ENCODE peak calls at places on chromosomes 1 and 21, in eight cellular contexts. F is upper lobe of left lung, P is esophagus muscularis mucosa, J is breast epithelium, D is HCT116, W is transverse colon, Y is HepG2, Q is H1. T is an unnamed sample.

GRCh38 chr1:229183583-229183982 is 87.3 kb upstream of the RAB4A start:
- DNase-seq in F (no peak), Y (no peak), W (no peak), J (no peak), Q (no peak), D (no peak), P (no peak), T (no peak)

GRCh38 chr21:42392731-42393442 is 3.0 kb downstream of the TMPRSS3 start:
- DNase-seq in D (no peak), J (no peak), P (no peak), W (no peak), Y (peak), F (no peak), Q (no peak), T (no peak)

GRCh38 chr1:2235300-2235998 is 7.3 kb downstream of the SKI start:
- DNase-seq in J (no peak), D (no peak), W (no peak), F (no peak), Y (no peak), P (no peak), Q (no peak), T (no peak)

GRCh38 chr1:109719337-109719837 is 7.3 kb downstream of the GSTM5 start:
- DNase-seq in F (no peak), Q (no peak), Y (no peak), J (no peak), W (no peak), D (no peak), P (peak), T (no peak)

GRCh38 chr1:18282851-18283600 is 175.4 kb downstream of the IGSF21 start:
- DNase-seq in Y (no peak), P (no peak), Q (peak), J (no peak), W (no peak), D (no peak), F (no peak), T (no peak)

GRCh38 chr1:30302808-30303310 is 420.5 kb downstream of the MATN1 start:
- DNase-seq in W (no peak), Q (peak), F (no peak), D (no peak), Y (no peak), J (no peak), P (peak), T (no peak)

GRCh38 chr1:228337031-228337564 is 69.5 kb downstream of the TRIM11 start:
- DNase-seq in Y (no peak), D (no peak), W (peak), J (no peak), P (no peak), F (peak), Q (peak), T (no peak)

GRCh38 chr21:44461005-44461404 is 5.7 kb downstream of the LRRC3 start:
- DNase-seq in P (no peak), Q (no peak), F (no peak), J (no peak), D (no peak), Y (no peak), W (no peak), T (no peak)

GRCh38 chr1:246698466-246699094 is 25.6 kb upstream of the SCCPDH start:
- DNase-seq in Q (no peak), D (no peak), W (no peak), J (no peak), P (no peak), Y (no peak), F (no peak), T (no peak)

GRCh38 chr21:44028287-44028659 is 16.2 kb downstream of the TRAPPC10 start:
- DNase-seq in W (no peak), J (no peak), Y (no peak), D (no peak), Q (no peak), F (no peak), P (no peak), T (no peak)

GRCh38 chr1:231357831-231358354 is 19.8 kb downstream of the SPRTN start:
- DNase-seq in Y (peak), D (peak), Q (no peak), J (no peak), F (peak), P (no peak), W (peak), T (peak)
- TF ChIP-seq POLR2A in Y (no peak), D (no peak), Q (no peak), J (no peak), F (no peak), P (no peak), W (no peak), T (no peak)

GRCh38 chr1:206674745-206675175 is 9.9 kb upstream of the MAPKAPK2 start:
- DNase-seq in J (peak), Q (no peak), W (peak), P (no peak), F (peak), D (no peak), Y (no peak), T (peak)
- TF ChIP-seq POLR2AphosphoS5 in J (no peak), Q (no peak), W (peak), P (peak), F (peak), D (no peak), Y (no peak), T (peak)

GRCh38 chr1:39895096-39895495 is 6.6 kb downstream of the MYCL start:
- DNase-seq in P (no peak), Q (no peak), W (no peak), D (no peak), Y (no peak), J (peak), F (peak), T (no peak)

GRCh38 chr1:39890267-39890666 is 7.0 kb upstream of the TRIT1 start:
- DNase-seq in J (no peak), Q (no peak), W (no peak), F (no peak), P (no peak), Y (no peak), D (no peak), T (no peak)

GRCh38 chr1:39895731-39896480 is 5.8 kb downstream of the MYCL start:
- DNase-seq in J (no peak), Y (no peak), P (no peak), W (no peak), D (no peak), F (no peak), Q (no peak), T (no peak)

GRCh38 chr1:39890880-39891279 is 7.6 kb upstream of the TRIT1 start:
- DNase-seq in Y (no peak), J (no peak), F (no peak), W (no peak), D (no peak), P (no peak), Q (no peak), T (no peak)

DNA sequence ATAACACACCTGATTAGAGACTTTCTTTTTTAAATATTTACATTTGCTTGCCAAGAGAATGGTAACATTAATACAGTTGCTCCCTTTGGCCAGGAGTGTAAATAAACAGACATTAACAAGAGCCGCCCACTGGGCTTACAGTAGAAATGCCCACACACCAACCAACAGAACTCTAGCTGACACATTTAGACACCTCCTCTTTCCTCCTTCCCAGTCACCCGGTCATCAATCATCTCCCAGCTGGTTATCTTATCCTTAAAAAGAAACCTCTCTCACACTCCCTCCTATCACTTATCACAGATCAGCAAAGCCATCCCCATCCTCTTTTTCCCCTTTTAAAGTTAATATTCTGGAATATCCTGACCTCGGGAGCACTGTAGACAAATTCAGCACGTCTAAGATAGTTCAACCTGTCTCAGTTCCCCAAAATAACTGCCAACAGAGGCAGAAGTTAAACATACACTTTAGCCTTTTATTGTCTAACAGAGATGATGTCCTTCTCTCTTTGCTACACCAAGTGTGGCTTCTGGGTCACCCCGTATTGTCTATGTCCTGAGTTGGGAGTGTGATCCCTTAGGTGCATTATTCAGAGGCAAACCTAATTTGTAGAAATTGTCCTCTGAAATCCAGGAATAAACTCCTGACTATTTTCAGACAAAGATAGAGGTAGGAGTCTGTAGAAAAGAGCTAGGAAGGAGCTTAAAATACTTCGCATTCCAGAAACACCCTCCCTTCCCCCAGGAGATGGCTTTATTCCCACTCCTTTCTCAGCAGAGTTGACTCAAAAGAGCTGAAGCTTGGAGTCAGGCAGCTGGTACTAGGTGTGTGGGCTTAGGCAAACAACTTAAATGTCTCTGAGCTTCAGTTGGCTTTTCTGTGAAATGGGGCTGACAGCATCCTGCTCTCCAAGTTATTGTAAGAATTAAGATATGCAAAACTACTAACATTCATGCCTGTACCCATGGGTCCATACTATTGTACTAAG is 8.8 kb downstream of the MYCL start:
- DNase-seq in Q (no peak), F (peak), D (no peak), Y (peak), J (peak), W (no peak), P (no peak), T (peak)
- H3K4me3 ChIP-seq in Q (peak), F (no peak), D (no peak), Y (no peak), J (no peak), W (no peak), P (no peak), T (no peak)

GRCh38 chr1:150972417-150972940 is 2.2 kb downstream of the CERS2 start:
- DNase-seq in D (no peak), W (no peak), F (peak), P (no peak), Q (no peak), J (no peak), Y (no peak), T (peak)
- TF ChIP-seq POLR2A in D (no peak), W (no peak), F (no peak), P (no peak), Q (no peak), J (no peak), Y (no peak), T (no peak)

DNA sequence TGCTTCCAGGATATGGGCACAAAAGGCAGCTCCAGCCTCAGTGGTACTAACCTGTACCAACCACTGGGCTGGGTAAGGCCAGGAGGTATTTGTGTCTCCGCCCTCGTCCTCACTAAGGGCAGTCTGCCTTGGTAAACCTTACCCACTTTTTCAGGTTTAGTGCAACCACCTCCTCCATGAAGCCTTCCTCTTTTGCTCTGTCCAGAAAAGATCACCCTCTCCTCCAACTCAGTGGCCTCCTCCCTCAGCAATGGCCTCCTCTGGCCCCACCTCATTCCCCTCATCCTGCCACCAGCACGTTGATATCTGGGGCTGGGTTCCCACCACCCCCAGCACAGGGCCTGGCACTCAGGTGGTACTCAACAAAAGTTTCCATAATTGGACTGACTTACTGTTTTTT is 161.5 kb downstream of the GRIK3 start:
- DNase-seq in J (no peak), F (no peak), W (no peak), Y (no peak), P (no peak), Q (no peak), D (no peak), T (no peak)
- TF ChIP-seq POLR2AphosphoS5 in J (no peak), F (no peak), W (no peak), Y (no peak), P (no peak), Q (no peak), D (no peak), T (no peak)

GRCh38 chr1:43286533-43286932 is 1.2 kb upstream of the C1orf210 start:
- DNase-seq in J (no peak), F (no peak), D (no peak), Q (no peak), P (no peak), W (no peak), Y (no peak), T (no peak)

GRCh38 chr1:43284065-43284464 is 1.3 kb downstream of the C1orf210 start:
- DNase-seq in Q (no peak), J (no peak), Y (no peak), W (no peak), P (no peak), D (no peak), F (peak), T (no peak)

GRCh38 chr1:43284711-43285110 is 670 bp downstream of the C1orf210 start:
- DNase-seq in Q (no peak), D (no peak), Y (no peak), J (no peak), W (no peak), P (no peak), F (no peak), T (no peak)

GRCh38 chr1:43286115-43286514 is 734 bp upstream of the C1orf210 start:
- DNase-seq in Y (no peak), F (no peak), D (no peak), Q (no peak), P (no peak), W (peak), J (no peak), T (peak)

DNA sequence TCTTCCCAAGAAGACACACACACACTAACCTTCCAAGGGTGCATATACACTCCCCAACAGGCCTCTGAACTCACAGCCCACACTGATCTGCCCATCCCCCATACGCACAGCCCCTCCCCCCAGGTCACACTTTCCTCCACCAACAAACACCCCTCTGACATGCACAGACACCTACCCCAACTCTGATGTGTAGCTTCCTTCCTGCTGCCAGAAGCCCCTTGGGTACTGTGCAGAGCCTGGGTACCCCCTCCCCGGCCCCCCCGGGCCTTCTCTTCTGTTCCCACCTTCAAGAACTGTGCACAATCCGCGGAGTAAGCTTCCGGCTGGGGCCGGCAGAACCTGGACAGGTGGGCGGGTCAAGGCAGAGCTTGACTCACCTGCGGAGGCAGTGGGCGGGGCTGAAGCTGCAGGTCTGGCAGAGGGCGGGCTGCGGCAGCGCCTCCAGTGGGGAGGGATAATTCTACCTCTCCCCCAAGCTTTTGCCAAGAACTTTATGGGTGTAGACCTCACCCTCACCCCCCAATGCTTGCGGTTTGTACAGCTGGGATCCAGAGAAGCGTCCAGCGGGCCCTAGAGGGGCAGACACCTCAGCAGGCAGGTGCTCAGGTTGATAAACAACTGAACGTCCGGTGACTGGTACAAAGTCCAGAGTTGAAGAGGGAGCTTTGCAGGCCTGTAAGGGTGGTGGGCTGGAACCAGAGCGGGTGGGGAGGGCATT is at the start of gene C1orf210:
- DNase-seq in J (peak), Q (peak), P (no peak), W (peak), F (peak), Y (peak), D (peak), T (peak)
- H3K4me3 ChIP-seq in J (peak), Q (peak), P (peak), W (peak), F (no peak), Y (peak), D (peak), T (peak)

GRCh38 chr1:41015281-41015680 is 6.2 kb downstream of the SLFNL1 start:
- DNase-seq in J (no peak), Y (no peak), P (no peak), W (no peak), Q (no peak), F (no peak), D (no peak), T (no peak)

GRCh38 chr1:41018039-41018438 is 3.5 kb downstream of the SLFNL1 start:
- DNase-seq in Q (no peak), D (no peak), F (no peak), J (no peak), P (no peak), Y (no peak), W (no peak), T (no peak)

GRCh38 chr1:41014871-41015270 is 6.7 kb downstream of the SLFNL1 start:
- DNase-seq in Q (no peak), W (no peak), Y (no peak), F (no peak), D (no peak), P (no peak), J (no peak), T (no peak)

GRCh38 chr1:41017141-41018024 is 4.1 kb downstream of the SLFNL1 start:
- DNase-seq in F (no peak), P (no peak), W (no peak), D (no peak), Q (no peak), Y (no peak), J (no peak), T (no peak)

DNA sequence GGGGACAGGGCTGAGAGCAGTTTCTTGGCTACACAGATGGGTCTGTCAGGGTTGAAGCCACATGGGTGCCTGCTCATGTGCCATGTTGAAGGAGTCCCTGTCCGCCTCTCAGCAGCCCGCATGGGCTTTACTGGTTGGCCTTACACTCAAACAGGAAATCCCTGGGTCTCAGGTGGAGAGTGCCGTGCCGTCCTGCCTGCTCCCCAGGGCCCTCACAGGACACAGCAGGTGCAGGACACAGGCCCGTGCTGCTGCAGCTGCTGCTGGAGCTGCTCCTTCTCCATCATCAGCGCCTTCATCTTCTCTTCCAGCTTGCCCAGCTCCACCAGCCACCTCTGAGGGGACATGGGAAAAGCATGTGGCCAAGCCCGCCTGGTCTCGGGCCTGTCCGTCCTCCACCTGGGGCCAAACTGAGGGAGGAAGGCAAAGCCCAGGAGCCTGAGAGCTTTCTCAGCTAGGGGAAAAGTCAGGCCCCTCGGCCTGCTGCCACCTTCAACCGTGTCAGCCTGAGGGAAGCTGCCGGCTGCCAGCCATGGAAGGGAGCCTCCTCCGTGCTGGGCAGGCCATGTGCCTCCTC is 5.5 kb downstream of the SLFNL1 start:
- DNase-seq in D (no peak), J (no peak), W (no peak), Q (no peak), P (no peak), Y (no peak), F (no peak), T (no peak)
- TF ChIP-seq POLR2A in D (no peak), J (no peak), W (no peak), Q (no peak), P (no peak), Y (no peak), F (no peak), T (no peak)

DNA sequence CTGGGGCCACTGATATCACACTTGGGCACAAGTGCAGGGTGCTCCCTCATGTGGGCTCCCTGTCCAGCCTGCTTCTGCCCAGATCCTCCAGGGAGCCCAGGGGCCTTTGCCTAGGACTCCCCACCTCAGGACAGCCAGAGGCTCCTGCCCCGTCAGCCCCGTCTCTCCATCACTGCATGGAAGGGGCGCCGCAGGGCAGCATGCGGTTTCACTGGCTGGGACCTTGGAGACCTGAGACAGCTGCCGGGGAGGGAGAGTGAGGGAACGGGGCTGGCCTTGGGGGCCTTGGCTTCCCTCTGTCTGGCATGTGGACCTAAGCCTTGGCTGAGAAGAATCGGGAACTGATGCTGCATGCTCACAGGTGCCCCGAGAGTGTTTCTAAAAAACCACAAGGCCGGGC is 46.5 kb downstream of the KCNAB2 start:
- DNase-seq in Y (no peak), D (no peak), P (no peak), W (no peak), J (no peak), F (no peak), Q (no peak), T (no peak)
- TF ChIP-seq POLR2AphosphoS5 in Y (no peak), D (no peak), P (no peak), W (no peak), J (no peak), F (no peak), Q (no peak), T (no peak)

T was measured in stomach.